ENCODE peak calls at places on chromosomes 1 and 21, in five cellular contexts. D, F, O, H and S are unnamed samples.

GRCh38 chr21:34112316-34113033 is 39.1 kb downstream of the MRPS6 start:
- DNase-seq in F (no peak), H (no peak), D (no peak), O (no peak), S (no peak)

GRCh38 chr1:36576118-36576517 is 93.4 kb upstream of the CSF3R start:
- DNase-seq in F (peak), H (peak), D (no peak), O (no peak), S (peak)

GRCh38 chr1:22673486-22674409 is 20.7 kb downstream of the C1QB start:
- DNase-seq in O (no peak), F (peak), D (no peak), H (peak), S (no peak)

GRCh38 chr1:147840909-147841308 is 61.7 kb upstream of the GJA8 start:
- DNase-seq in H (peak), O (no peak), F (no peak), D (no peak), S (no peak)

GRCh38 chr1:42942444-42942843 is 16.2 kb downstream of the SLC2A1 start:
- DNase-seq in O (no peak), D (no peak), H (no peak), F (no peak), S (peak)

GRCh38 chr21:42423685-42424084 is 20.0 kb downstream of the UBASH3A start:
- DNase-seq in O (no peak), F (no peak), D (no peak), H (no peak), S (no peak)

GRCh38 chr1:235027076-235027861 is 101.4 kb downstream of the TOMM20 start:
- DNase-seq in F (no peak), D (no peak), H (no peak), O (no peak), S (peak)

GRCh38 chr1:221718391-221719277 is 23.3 kb downstream of the DUSP10 start:
- DNase-seq in O (no peak), H (no peak), F (no peak), D (no peak), S (no peak)

GRCh38 chr1:228984646-228985631 is 249.7 kb downstream of the RHOU start:
- DNase-seq in D (no peak), F (no peak), H (no peak), O (no peak), S (no peak)

GRCh38 chr1:32071758-32072621 is 749 bp upstream of the TMEM39B start:
- DNase-seq in O (no peak), H (no peak), F (no peak), D (no peak), S (no peak)

DNA sequence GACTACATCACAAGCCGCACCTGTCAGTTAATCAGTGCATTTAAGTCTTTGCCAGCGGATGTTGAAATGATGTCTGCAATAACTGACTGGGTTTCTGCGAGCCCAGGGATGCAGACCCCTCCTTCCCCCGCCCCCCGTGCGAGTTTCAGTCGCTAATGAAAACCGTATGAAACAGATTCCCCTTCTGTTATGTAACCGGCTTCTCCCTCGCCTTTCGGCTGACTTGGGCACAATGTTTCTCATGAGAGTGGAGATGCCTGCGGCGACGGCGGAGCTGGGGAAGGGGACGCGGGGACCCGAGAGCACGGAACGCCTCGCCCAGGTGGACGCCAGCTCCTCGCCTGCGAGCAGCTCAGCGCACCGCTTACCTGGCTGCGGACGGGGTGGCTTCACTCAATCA is 741 bp downstream of the KCNJ6 start:
- DNase-seq in F (peak), H (no peak), D (no peak), O (no peak), S (no peak)
- H3K4me3 ChIP-seq in F (no peak), H (no peak), D (no peak), O (peak), S (peak)

DNA sequence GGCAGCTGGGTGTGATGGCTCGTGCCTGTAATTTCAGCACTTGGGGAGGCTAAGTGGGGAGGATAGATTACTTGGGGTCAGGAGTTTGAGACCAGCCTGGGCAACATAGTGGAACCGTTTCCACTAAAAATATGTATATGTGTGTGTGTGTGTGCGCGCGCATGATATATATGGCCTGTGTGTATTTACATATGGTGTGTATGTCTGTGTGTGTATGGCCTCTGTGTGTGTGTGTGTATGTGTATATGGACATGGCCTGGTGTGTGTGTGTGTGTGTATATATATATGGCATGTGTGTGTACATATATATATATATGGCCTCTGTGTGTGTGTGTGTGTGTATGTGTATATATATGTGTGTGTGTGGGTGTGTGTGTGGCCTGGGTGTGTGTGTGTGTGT is 16.0 kb upstream of the SLC2A7 start:
- DNase-seq in O (no peak), F (no peak), D (no peak), H (no peak), S (no peak)
- TF ChIP-seq POLR2AphosphoS5 in O (no peak), F (no peak), D (no peak), H (no peak), S (no peak)

DNA sequence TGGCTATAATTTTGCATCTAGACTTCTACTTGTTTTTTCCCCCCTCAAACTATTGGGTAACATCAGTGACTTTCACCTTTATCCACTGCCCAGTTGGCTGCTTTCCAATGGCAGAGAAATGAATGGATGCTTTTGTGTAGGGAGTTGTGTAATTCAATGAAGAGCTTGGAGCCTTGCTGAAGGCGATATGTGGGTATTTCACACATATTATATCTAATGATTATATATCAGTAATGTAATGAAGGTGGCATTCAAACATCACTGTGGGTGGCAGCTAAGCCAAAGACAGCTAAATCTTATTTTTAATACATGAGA is 81.2 kb downstream of the TGFB2 start:
- DNase-seq in H (no peak), O (no peak), D (no peak), F (no peak), S (no peak)
- H3K27ac ChIP-seq in H (no peak), O (no peak), D (no peak), F (no peak), S (no peak)

DNA sequence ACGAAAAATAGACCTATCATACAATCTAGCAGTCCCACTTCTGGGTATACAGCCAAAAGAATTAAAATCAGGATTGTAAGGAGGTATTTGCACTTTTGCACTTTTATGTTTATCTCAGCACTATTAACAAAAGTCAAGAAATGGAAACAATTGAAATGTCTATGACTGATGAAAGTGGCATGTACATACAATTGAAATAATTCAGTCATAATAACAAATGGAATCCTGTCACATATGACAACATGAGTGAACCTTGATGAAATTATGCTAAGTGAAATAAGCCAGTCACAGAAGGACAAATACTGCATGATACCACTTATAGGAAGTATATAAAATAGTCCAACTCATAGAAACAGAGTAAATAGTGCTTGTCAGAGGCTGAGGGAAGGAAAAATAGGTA is 3.3 kb upstream of the SPTA1 start:
- DNase-seq in O (no peak), H (no peak), D (no peak), F (no peak), S (no peak)
- H3K4me3 ChIP-seq in O (no peak), H (no peak), D (no peak), F (no peak), S (no peak)

GRCh38 chr1:84506002-84506728 is at the start of the genes GNG5 and SPATA1:
- DNase-seq in D (peak), H (peak), O (peak), F (peak), S (peak)
- TF ChIP-seq POLR2AphosphoS5 in D (peak), H (peak), O (peak), F (peak), S (peak)

GRCh38 chr1:183073320-183073719 is 50.1 kb downstream of the LAMC1 start:
- DNase-seq in H (no peak), F (no peak), O (no peak), D (no peak), S (no peak)

GRCh38 chr1:183070923-183071618 is 47.9 kb downstream of the LAMC1 start:
- DNase-seq in H (no peak), D (no peak), F (no peak), O (no peak), S (no peak)

GRCh38 chr1:183069562-183070216 is 46.5 kb downstream of the LAMC1 start:
- DNase-seq in O (no peak), H (no peak), F (no peak), D (no peak), S (no peak)

GRCh38 chr1:183074215-183074614 is 51.0 kb downstream of the LAMC1 start:
- DNase-seq in D (no peak), O (no peak), H (no peak), F (no peak), S (no peak)

GRCh38 chr1:183070234-183070922 is 47.2 kb downstream of the LAMC1 start:
- DNase-seq in F (no peak), H (no peak), D (no peak), O (no peak), S (no peak)
- H3K27ac ChIP-seq in F (no peak), H (no peak), D (no peak), O (peak), S (no peak)

GRCh38 chr1:99673285-99673684 is 27.4 kb downstream of the PALMD start:
- DNase-seq in F (no peak), D (no peak), O (no peak), H (no peak), S (no peak)

GRCh38 chr1:99675292-99675691 is 29.4 kb downstream of the PALMD start:
- DNase-seq in H (no peak), F (no peak), O (no peak), D (no peak), S (no peak)

GRCh38 chr1:99675994-99676393 is 30.1 kb downstream of the PALMD start:
- DNase-seq in D (no peak), F (no peak), O (no peak), H (no peak), S (no peak)

GRCh38 chr1:99674115-99674514 is 28.2 kb downstream of the PALMD start:
- DNase-seq in H (no peak), D (no peak), F (no peak), O (no peak), S (no peak)

GRCh38 chr1:99674665-99675064 is 28.8 kb downstream of the PALMD start:
- DNase-seq in D (no peak), O (no peak), F (no peak), H (no peak), S (no peak)
- H3K4me3 ChIP-seq in D (no peak), O (no peak), F (no peak), H (no peak), S (no peak)

GRCh38 chr1:197152662-197153061 is 6.2 kb upstream of the ASPM start:
- DNase-seq in D (no peak), O (no peak), H (no peak), F (no peak), S (no peak)
- TF ChIP-seq POLR2AphosphoS5 in D (no peak), O (no peak), H (no peak), F (no peak), S (no peak)